ENCODE peak calls at places on chromosomes 16 and 17, in nine cellular contexts. One of them, this sample, is unnamed.

GRCh38 chr16:74438492-74438979 is 17.3 kb upstream of the CLEC18B start:
- DNase-seq in Caco-2: no peak
- DNase-seq in effector CD4-positive, alpha-beta T cell: no peak
- DNase-seq in AG04450: no peak
- DNase-seq in HT-29: no peak
- DNase-seq in heart left ventricle: no peak
- DNase-seq in activated naive CD8-positive, alpha-beta T cell treated with anti-CD3 and anti-CD28 coated beads, Interleukin-2, amount 10 ng/mL, durations not matched to agents 7 days and 5 days: no peak
- DNase-seq in tibial nerve: no peak
- DNase-seq in activated T-helper 1 cell treated with anti-CD3 and anti-CD28 coated beads, Interleukin-2, amount 50 U/mL, for 16 hours: no peak
- DNase-seq in this sample: no peak

GRCh38 chr16:28591355-28591754 is 5.5 kb downstream of the SULT1A2 start:
- DNase-seq in effector CD4-positive, alpha-beta T cell: no peak
- DNase-seq in activated naive CD8-positive, alpha-beta T cell treated with anti-CD3 and anti-CD28 coated beads, Interleukin-2, amount 10 ng/mL, durations not matched to agents 7 days and 5 days: no peak
- DNase-seq in tibial nerve: no peak
- DNase-seq in heart left ventricle: no peak
- DNase-seq in activated T-helper 1 cell treated with anti-CD3 and anti-CD28 coated beads, Interleukin-2, amount 50 U/mL, for 16 hours: no peak
- DNase-seq in Caco-2: no peak
- DNase-seq in HT-29: no peak
- DNase-seq in AG04450: no peak
- DNase-seq in this sample: no peak

GRCh38 chr17:42072323-42073187 is 22.2 kb upstream of the C17orf113 start:
- DNase-seq in heart left ventricle: no peak
- DNase-seq in Caco-2: no peak
- DNase-seq in activated naive CD8-positive, alpha-beta T cell treated with anti-CD3 and anti-CD28 coated beads, Interleukin-2, amount 10 ng/mL, durations not matched to agents 7 days and 5 days: peak
- DNase-seq in tibial nerve: no peak
- DNase-seq in activated T-helper 1 cell treated with anti-CD3 and anti-CD28 coated beads, Interleukin-2, amount 50 U/mL, for 16 hours: no peak
- DNase-seq in HT-29: no peak
- DNase-seq in effector CD4-positive, alpha-beta T cell: no peak
- DNase-seq in AG04450: no peak
- DNase-seq in this sample: no peak

GRCh38 chr16:2468725-2469398 is 2.2 kb upstream of the NTN3 start:
- DNase-seq in Caco-2: no peak
- DNase-seq in AG04450: no peak
- DNase-seq in heart left ventricle: peak
- DNase-seq in tibial nerve: no peak
- DNase-seq in activated T-helper 1 cell treated with anti-CD3 and anti-CD28 coated beads, Interleukin-2, amount 50 U/mL, for 16 hours: no peak
- DNase-seq in effector CD4-positive, alpha-beta T cell: no peak
- DNase-seq in activated naive CD8-positive, alpha-beta T cell treated with anti-CD3 and anti-CD28 coated beads, Interleukin-2, amount 10 ng/mL, durations not matched to agents 7 days and 5 days: no peak
- DNase-seq in HT-29: no peak
- DNase-seq in this sample: no peak

GRCh38 chr17:49494399-49494798 is 694 bp upstream of the NGFR start:
- DNase-seq in effector CD4-positive, alpha-beta T cell: no peak
- DNase-seq in activated T-helper 1 cell treated with anti-CD3 and anti-CD28 coated beads, Interleukin-2, amount 50 U/mL, for 16 hours: no peak
- DNase-seq in activated naive CD8-positive, alpha-beta T cell treated with anti-CD3 and anti-CD28 coated beads, Interleukin-2, amount 10 ng/mL, durations not matched to agents 7 days and 5 days: no peak
- DNase-seq in HT-29: no peak
- DNase-seq in heart left ventricle: no peak
- DNase-seq in tibial nerve: no peak
- DNase-seq in Caco-2: no peak
- DNase-seq in AG04450: no peak
- DNase-seq in this sample: no peak

GRCh38 chr17:65519471-65519870 is 42.0 kb downstream of the AXIN2 start:
- DNase-seq in Caco-2: no peak
- DNase-seq in HT-29: no peak
- DNase-seq in heart left ventricle: no peak
- DNase-seq in effector CD4-positive, alpha-beta T cell: no peak
- DNase-seq in AG04450: no peak
- DNase-seq in tibial nerve: no peak
- DNase-seq in activated T-helper 1 cell treated with anti-CD3 and anti-CD28 coated beads, Interleukin-2, amount 50 U/mL, for 16 hours: no peak
- DNase-seq in activated naive CD8-positive, alpha-beta T cell treated with anti-CD3 and anti-CD28 coated beads, Interleukin-2, amount 10 ng/mL, durations not matched to agents 7 days and 5 days: no peak
- DNase-seq in this sample: no peak

GRCh38 chr17:79407385-79407784 is 203.5 kb downstream of the RBFOX3 start:
- DNase-seq in AG04450: no peak
- DNase-seq in activated naive CD8-positive, alpha-beta T cell treated with anti-CD3 and anti-CD28 coated beads, Interleukin-2, amount 10 ng/mL, durations not matched to agents 7 days and 5 days: no peak
- DNase-seq in HT-29: no peak
- DNase-seq in tibial nerve: no peak
- DNase-seq in Caco-2: no peak
- DNase-seq in effector CD4-positive, alpha-beta T cell: no peak
- DNase-seq in heart left ventricle: no peak
- DNase-seq in activated T-helper 1 cell treated with anti-CD3 and anti-CD28 coated beads, Interleukin-2, amount 50 U/mL, for 16 hours: no peak
- DNase-seq in this sample: no peak

GRCh38 chr17:10775740-10776333 is 28.1 kb downstream of the TMEM238L start:
- DNase-seq in activated T-helper 1 cell treated with anti-CD3 and anti-CD28 coated beads, Interleukin-2, amount 50 U/mL, for 16 hours: no peak
- DNase-seq in Caco-2: no peak
- DNase-seq in activated naive CD8-positive, alpha-beta T cell treated with anti-CD3 and anti-CD28 coated beads, Interleukin-2, amount 10 ng/mL, durations not matched to agents 7 days and 5 days: no peak
- DNase-seq in tibial nerve: no peak
- DNase-seq in heart left ventricle: no peak
- DNase-seq in effector CD4-positive, alpha-beta T cell: no peak
- DNase-seq in HT-29: peak
- DNase-seq in AG04450: no peak
- DNase-seq in this sample: no peak

GRCh38 chr16:9125658-9126492 is 34.4 kb downstream of the HAPSTR1 start:
- DNase-seq in effector CD4-positive, alpha-beta T cell: no peak
- DNase-seq in activated naive CD8-positive, alpha-beta T cell treated with anti-CD3 and anti-CD28 coated beads, Interleukin-2, amount 10 ng/mL, durations not matched to agents 7 days and 5 days: no peak
- DNase-seq in heart left ventricle: no peak
- DNase-seq in activated T-helper 1 cell treated with anti-CD3 and anti-CD28 coated beads, Interleukin-2, amount 50 U/mL, for 16 hours: no peak
- DNase-seq in AG04450: no peak
- DNase-seq in Caco-2: no peak
- DNase-seq in tibial nerve: no peak
- DNase-seq in HT-29: no peak
- DNase-seq in this sample: no peak

GRCh38 chr17:47935961-47936360 is 5.4 kb upstream of the PNPO start:
- DNase-seq in activated naive CD8-positive, alpha-beta T cell treated with anti-CD3 and anti-CD28 coated beads, Interleukin-2, amount 10 ng/mL, durations not matched to agents 7 days and 5 days: no peak
- DNase-seq in heart left ventricle: no peak
- DNase-seq in HT-29: peak
- DNase-seq in AG04450: peak
- DNase-seq in tibial nerve: no peak
- DNase-seq in effector CD4-positive, alpha-beta T cell: no peak
- DNase-seq in Caco-2: no peak
- DNase-seq in activated T-helper 1 cell treated with anti-CD3 and anti-CD28 coated beads, Interleukin-2, amount 50 U/mL, for 16 hours: no peak
- DNase-seq in this sample: no peak

GRCh38 chr16:30561212-30561816 is 3.1 kb upstream of the ZNF764 start:
- DNase-seq in heart left ventricle: peak
- DNase-seq in Caco-2: no peak
- DNase-seq in AG04450: no peak
- DNase-seq in tibial nerve: no peak
- DNase-seq in effector CD4-positive, alpha-beta T cell: no peak
- DNase-seq in activated naive CD8-positive, alpha-beta T cell treated with anti-CD3 and anti-CD28 coated beads, Interleukin-2, amount 10 ng/mL, durations not matched to agents 7 days and 5 days: peak
- DNase-seq in HT-29: peak
- DNase-seq in activated T-helper 1 cell treated with anti-CD3 and anti-CD28 coated beads, Interleukin-2, amount 50 U/mL, for 16 hours: no peak
- DNase-seq in this sample: peak

GRCh38 chr17:33072421-33073175 is 81.0 kb downstream of the SPACA3 start:
- DNase-seq in effector CD4-positive, alpha-beta T cell: no peak
- DNase-seq in Caco-2: no peak
- DNase-seq in tibial nerve: no peak
- DNase-seq in AG04450: no peak
- DNase-seq in activated T-helper 1 cell treated with anti-CD3 and anti-CD28 coated beads, Interleukin-2, amount 50 U/mL, for 16 hours: no peak
- DNase-seq in heart left ventricle: no peak
- DNase-seq in activated naive CD8-positive, alpha-beta T cell treated with anti-CD3 and anti-CD28 coated beads, Interleukin-2, amount 10 ng/mL, durations not matched to agents 7 days and 5 days: no peak
- DNase-seq in HT-29: no peak
- DNase-seq in this sample: no peak

GRCh38 chr16:88356124-88356726 is 26.5 kb upstream of the ZNF469 start:
- DNase-seq in Caco-2: no peak
- DNase-seq in effector CD4-positive, alpha-beta T cell: no peak
- DNase-seq in activated naive CD8-positive, alpha-beta T cell treated with anti-CD3 and anti-CD28 coated beads, Interleukin-2, amount 10 ng/mL, durations not matched to agents 7 days and 5 days: no peak
- DNase-seq in tibial nerve: no peak
- DNase-seq in activated T-helper 1 cell treated with anti-CD3 and anti-CD28 coated beads, Interleukin-2, amount 50 U/mL, for 16 hours: no peak
- DNase-seq in HT-29: no peak
- DNase-seq in heart left ventricle: peak
- DNase-seq in AG04450: no peak
- DNase-seq in this sample: no peak

GRCh38 chr16:53414381-53414780 is 19.9 kb upstream of the RBL2 start:
- DNase-seq in effector CD4-positive, alpha-beta T cell: no peak
- DNase-seq in HT-29: no peak
- DNase-seq in activated T-helper 1 cell treated with anti-CD3 and anti-CD28 coated beads, Interleukin-2, amount 50 U/mL, for 16 hours: no peak
- DNase-seq in heart left ventricle: no peak
- DNase-seq in Caco-2: no peak
- DNase-seq in tibial nerve: no peak
- DNase-seq in activated naive CD8-positive, alpha-beta T cell treated with anti-CD3 and anti-CD28 coated beads, Interleukin-2, amount 10 ng/mL, durations not matched to agents 7 days and 5 days: no peak
- DNase-seq in AG04450: no peak
- DNase-seq in this sample: no peak

GRCh38 chr17:51152766-51153209 is 571 bp upstream of the NME1 start:
- DNase-seq in AG04450: no peak
- DNase-seq in HT-29: no peak
- DNase-seq in effector CD4-positive, alpha-beta T cell: no peak
- DNase-seq in tibial nerve: no peak
- DNase-seq in Caco-2: no peak
- DNase-seq in activated naive CD8-positive, alpha-beta T cell treated with anti-CD3 and anti-CD28 coated beads, Interleukin-2, amount 10 ng/mL, durations not matched to agents 7 days and 5 days: no peak
- DNase-seq in activated T-helper 1 cell treated with anti-CD3 and anti-CD28 coated beads, Interleukin-2, amount 50 U/mL, for 16 hours: no peak
- DNase-seq in heart left ventricle: no peak
- DNase-seq in this sample: peak

GRCh38 chr17:43540821-43541674 is 5.1 kb downstream of the ETV4 start:
- DNase-seq in effector CD4-positive, alpha-beta T cell: no peak
- DNase-seq in activated naive CD8-positive, alpha-beta T cell treated with anti-CD3 and anti-CD28 coated beads, Interleukin-2, amount 10 ng/mL, durations not matched to agents 7 days and 5 days: no peak
- DNase-seq in heart left ventricle: no peak
- DNase-seq in tibial nerve: no peak
- DNase-seq in Caco-2: no peak
- DNase-seq in activated T-helper 1 cell treated with anti-CD3 and anti-CD28 coated beads, Interleukin-2, amount 50 U/mL, for 16 hours: no peak
- DNase-seq in AG04450: no peak
- DNase-seq in HT-29: no peak
- DNase-seq in this sample: no peak

GRCh38 chr17:65039349-65039988 is 17.1 kb downstream of the GNA13 start:
- DNase-seq in AG04450: no peak
- DNase-seq in tibial nerve: no peak
- DNase-seq in activated naive CD8-positive, alpha-beta T cell treated with anti-CD3 and anti-CD28 coated beads, Interleukin-2, amount 10 ng/mL, durations not matched to agents 7 days and 5 days: no peak
- DNase-seq in heart left ventricle: no peak
- DNase-seq in activated T-helper 1 cell treated with anti-CD3 and anti-CD28 coated beads, Interleukin-2, amount 50 U/mL, for 16 hours: no peak
- DNase-seq in HT-29: peak
- DNase-seq in effector CD4-positive, alpha-beta T cell: peak
- DNase-seq in Caco-2: no peak
- DNase-seq in this sample: no peak

GRCh38 chr17:28725166-28725659 is 820 bp downstream of the TLCD1 start:
- DNase-seq in effector CD4-positive, alpha-beta T cell: no peak
- DNase-seq in activated naive CD8-positive, alpha-beta T cell treated with anti-CD3 and anti-CD28 coated beads, Interleukin-2, amount 10 ng/mL, durations not matched to agents 7 days and 5 days: no peak
- DNase-seq in activated T-helper 1 cell treated with anti-CD3 and anti-CD28 coated beads, Interleukin-2, amount 50 U/mL, for 16 hours: no peak
- DNase-seq in HT-29: peak
- DNase-seq in AG04450: no peak
- DNase-seq in Caco-2: peak
- DNase-seq in tibial nerve: no peak
- DNase-seq in heart left ventricle: no peak
- DNase-seq in this sample: peak

GRCh38 chr16:97822-98221 is 19.8 kb downstream of the MPG start:
- DNase-seq in activated T-helper 1 cell treated with anti-CD3 and anti-CD28 coated beads, Interleukin-2, amount 50 U/mL, for 16 hours: no peak
- DNase-seq in heart left ventricle: no peak
- DNase-seq in Caco-2: no peak
- DNase-seq in tibial nerve: no peak
- DNase-seq in HT-29: no peak
- DNase-seq in effector CD4-positive, alpha-beta T cell: no peak
- DNase-seq in AG04450: no peak
- DNase-seq in activated naive CD8-positive, alpha-beta T cell treated with anti-CD3 and anti-CD28 coated beads, Interleukin-2, amount 10 ng/mL, durations not matched to agents 7 days and 5 days: no peak
- DNase-seq in this sample: no peak

GRCh38 chr16:79336437-79337229 is 263.9 kb downstream of the MAF start:
- DNase-seq in heart left ventricle: no peak
- DNase-seq in HT-29: no peak
- DNase-seq in tibial nerve: no peak
- DNase-seq in activated T-helper 1 cell treated with anti-CD3 and anti-CD28 coated beads, Interleukin-2, amount 50 U/mL, for 16 hours: no peak
- DNase-seq in AG04450: no peak
- DNase-seq in Caco-2: no peak
- DNase-seq in effector CD4-positive, alpha-beta T cell: no peak
- DNase-seq in activated naive CD8-positive, alpha-beta T cell treated with anti-CD3 and anti-CD28 coated beads, Interleukin-2, amount 10 ng/mL, durations not matched to agents 7 days and 5 days: no peak
- DNase-seq in this sample: no peak

GRCh38 chr16:72807287-72807686 is 240.6 kb downstream of the ZFHX3 start:
- DNase-seq in effector CD4-positive, alpha-beta T cell: no peak
- DNase-seq in AG04450: no peak
- DNase-seq in activated naive CD8-positive, alpha-beta T cell treated with anti-CD3 and anti-CD28 coated beads, Interleukin-2, amount 10 ng/mL, durations not matched to agents 7 days and 5 days: no peak
- DNase-seq in HT-29: no peak
- DNase-seq in Caco-2: no peak
- DNase-seq in heart left ventricle: no peak
- DNase-seq in tibial nerve: no peak
- DNase-seq in activated T-helper 1 cell treated with anti-CD3 and anti-CD28 coated beads, Interleukin-2, amount 50 U/mL, for 16 hours: no peak
- DNase-seq in this sample: no peak

GRCh38 chr16:11655655-11656054 is 12.6 kb upstream of the SNN start:
- DNase-seq in activated naive CD8-positive, alpha-beta T cell treated with anti-CD3 and anti-CD28 coated beads, Interleukin-2, amount 10 ng/mL, durations not matched to agents 7 days and 5 days: no peak
- DNase-seq in activated T-helper 1 cell treated with anti-CD3 and anti-CD28 coated beads, Interleukin-2, amount 50 U/mL, for 16 hours: no peak
- DNase-seq in heart left ventricle: no peak
- DNase-seq in AG04450: no peak
- DNase-seq in HT-29: no peak
- DNase-seq in effector CD4-positive, alpha-beta T cell: no peak
- DNase-seq in tibial nerve: no peak
- DNase-seq in Caco-2: no peak
- DNase-seq in this sample: no peak

GRCh38 chr16:89623511-89624232 is 10.2 kb downstream of the DPEP1 start:
- DNase-seq in AG04450: no peak
- DNase-seq in tibial nerve: no peak
- DNase-seq in activated naive CD8-positive, alpha-beta T cell treated with anti-CD3 and anti-CD28 coated beads, Interleukin-2, amount 10 ng/mL, durations not matched to agents 7 days and 5 days: no peak
- DNase-seq in Caco-2: no peak
- DNase-seq in effector CD4-positive, alpha-beta T cell: no peak
- DNase-seq in activated T-helper 1 cell treated with anti-CD3 and anti-CD28 coated beads, Interleukin-2, amount 50 U/mL, for 16 hours: no peak
- DNase-seq in HT-29: no peak
- DNase-seq in heart left ventricle: no peak
- DNase-seq in this sample: no peak

This sample was measured in colonic mucosa.